ENCODE peak calls at places on chromosome 7, in five cellular contexts. N, M, D, Q and H are unnamed samples.

GRCh38 chr7:137932881-137933269 is 69.0 kb downstream of the CREB3L2 start:
- DNase-seq in D (no peak), Q (no peak), N (no peak), M (peak), H (no peak)

GRCh38 chr7:150901160-150902035 is 49.1 kb downstream of the AOC1 start:
- DNase-seq in M (no peak), N (no peak), D (no peak), Q (no peak), H (peak)

GRCh38 chr7:48089415-48089975 is 430 bp downstream of the UPP1 start:
- DNase-seq in N (peak), D (peak), M (peak), Q (peak), H (peak)

GRCh38 chr7:2809903-2810628 is 34.0 kb downstream of the GNA12 start:
- DNase-seq in N (no peak), D (no peak), Q (no peak), M (no peak), H (no peak)

GRCh38 chr7:94179466-94179865 is 175.3 kb upstream of the BET1 start:
- DNase-seq in D (no peak), Q (no peak), M (no peak), N (no peak), H (no peak)

GRCh38 chr7:1387261-1387660 is 72.0 kb downstream of the MICALL2 start:
- DNase-seq in M (no peak), D (no peak), Q (no peak), N (no peak), H (no peak)

GRCh38 chr7:68216046-68216445 is 1219.4 kb downstream of the TYW1 start:
- DNase-seq in D (no peak), N (no peak), Q (no peak), M (no peak), H (no peak)

GRCh38 chr7:107693396-107693795 is 32.8 kb downstream of the SLC26A4 start:
- DNase-seq in Q (no peak), M (no peak), N (no peak), D (no peak), H (no peak)

GRCh38 chr7:140342732-140343514 is 55.4 kb downstream of the SLC37A3 start:
- DNase-seq in Q (no peak), D (no peak), N (no peak), M (no peak), H (no peak)

GRCh38 chr7:135653285-135654080 is 8.8 kb upstream of the STMP1 start:
- DNase-seq in M (no peak), N (no peak), Q (no peak), D (no peak), H (no peak)

GRCh38 chr7:134433430-134433829 is 25.5 kb downstream of the AKR1B1 start:
- DNase-seq in N (no peak), D (no peak), Q (no peak), M (no peak), H (no peak)